ENCODE peak calls at places on chromosomes 6 and 20, in four cellular contexts. B is Panc1, N is right lobe of liver, H is epithelial cell of esophagus. E is an unnamed sample.

GRCh38 chr6:80480478-80481157 is 374.1 kb downstream of the BCKDHB start:
- DNase-seq in N (no peak), H (no peak), B (no peak), E (no peak)

GRCh38 chr6:28768187-28768913 is 155.4 kb downstream of the TRIM27 start:
- DNase-seq in H (no peak), B (no peak), N (no peak), E (no peak)

GRCh38 chr6:5260111-5260620 is 584 bp downstream of the LYRM4 start:
- DNase-seq in B (peak), H (peak), N (peak), E (peak)

GRCh38 chr20:37524859-37525708 is 2.6 kb downstream of the BLCAP start:
- DNase-seq in H (peak), B (no peak), N (no peak), E (no peak)

GRCh38 chr6:52503853-52504777 is 72.7 kb downstream of the TRAM2 start:
- DNase-seq in H (peak), B (peak), N (peak), E (peak)

GRCh38 chr20:63686492-63687321 is 9.7 kb upstream of the TNFRSF6B start:
- DNase-seq in N (peak), B (no peak), H (peak), E (peak)

GRCh38 chr6:100622907-100623692 is 158.4 kb upstream of the SIM1 start:
- DNase-seq in H (peak), B (no peak), N (no peak), E (peak)

GRCh38 chr20:21184810-21185209 is 58.9 kb downstream of the KIZ start:
- DNase-seq in N (no peak), B (no peak), H (peak), E (peak)

GRCh38 chr6:105810105-105810921 is 275.8 kb upstream of the PRDM1 start:
- DNase-seq in N (no peak), H (peak), B (no peak), E (peak)

GRCh38 chr6:138502546-138502945 is 3.3 kb upstream of the NHSL1 start:
- DNase-seq in B (no peak), N (no peak), H (no peak), E (no peak)

GRCh38 chr20:64222273-64222672 is 33.3 kb upstream of the PCMTD2 start:
- DNase-seq in B (no peak), H (peak), N (peak), E (peak)

GRCh38 chr6:20936949-20937348 is 402.7 kb downstream of the CDKAL1 start:
- DNase-seq in H (no peak), N (no peak), B (no peak), E (no peak)

GRCh38 chr6:160431231-160431630 is 83.1 kb downstream of the SLC22A3 start:
- DNase-seq in H (peak), N (no peak), B (no peak), E (peak)

GRCh38 chr6:44082872-44083321 is 44.4 kb downstream of the MRPL14 start:
- DNase-seq in H (no peak), B (no peak), N (no peak), E (no peak)

GRCh38 chr6:102085257-102085656 is 691.7 kb downstream of the GRIK2 start:
- DNase-seq in H (no peak), B (no peak), N (no peak), E (no peak)

GRCh38 chr6:144284474-144284752 is 722 bp upstream of the UTRN start:
- DNase-seq in N (no peak), B (no peak), H (no peak), E (no peak)

GRCh38 chr6:128725271-128726233 is 157.4 kb upstream of the LAMA2 start:
- DNase-seq in B (peak), N (no peak), H (peak), E (peak)

GRCh38 chr6:753486-753885 is 60.5 kb upstream of the EXOC2 start:
- DNase-seq in B (no peak), H (no peak), N (no peak), E (peak)

GRCh38 chr6:93222071-93222851 is 197.1 kb downstream of the EPHA7 start:
- DNase-seq in N (no peak), B (no peak), H (no peak), E (no peak)

GRCh38 chr20:61594198-61594597 is 342.1 kb downstream of the CDH4 start:
- DNase-seq in H (no peak), B (no peak), N (peak), E (no peak)

GRCh38 chr6:30325873-30326445 is 768 bp upstream of the TRIM39 start:
- DNase-seq in N (no peak), B (peak), H (peak), E (peak)

GRCh38 chr6:42745083-42745637 is 743 bp downstream of the TBCC start:
- DNase-seq in H (peak), B (no peak), N (peak), E (peak)

GRCh38 chr6:47034919-47035318 is 7.2 kb downstream of the ADGRF1 start:
- DNase-seq in H (peak), B (no peak), N (no peak), E (peak)

GRCh38 chr6:2376429-2377355 is 131.3 kb upstream of the GMDS start:
- DNase-seq in H (no peak), B (no peak), N (no peak), E (no peak)

GRCh38 chr6:6590530-6590929 is 2.0 kb downstream of the LY86 start:
- DNase-seq in N (no peak), B (no peak), H (no peak), E (no peak)

GRCh38 chr6:41636803-41637178 is 1.5 kb upstream of the MDFI start:
- DNase-seq in H (peak), N (peak), B (no peak), E (no peak)

GRCh38 chr20:41738584-41739193 is 120.5 kb upstream of the CHD6 start:
- DNase-seq in N (peak), B (peak), H (peak), E (peak)

GRCh38 chr20:32891491-32891890 is 32.8 kb downstream of the EFCAB8 start:
- DNase-seq in H (no peak), N (no peak), B (no peak), E (no peak)

GRCh38 chr6:22099923-22100322 is 196.9 kb downstream of the PRL start:
- DNase-seq in B (no peak), N (no peak), H (no peak), E (no peak)

GRCh38 chr6:150720774-150721233 is 121.1 kb downstream of the PLEKHG1 start:
- DNase-seq in B (no peak), H (peak), N (no peak), E (peak)

GRCh38 chr6:116616757-116617093 is 446 bp downstream of the RSPH4A start:
- DNase-seq in B (no peak), H (no peak), N (no peak), E (no peak)

DNA sequence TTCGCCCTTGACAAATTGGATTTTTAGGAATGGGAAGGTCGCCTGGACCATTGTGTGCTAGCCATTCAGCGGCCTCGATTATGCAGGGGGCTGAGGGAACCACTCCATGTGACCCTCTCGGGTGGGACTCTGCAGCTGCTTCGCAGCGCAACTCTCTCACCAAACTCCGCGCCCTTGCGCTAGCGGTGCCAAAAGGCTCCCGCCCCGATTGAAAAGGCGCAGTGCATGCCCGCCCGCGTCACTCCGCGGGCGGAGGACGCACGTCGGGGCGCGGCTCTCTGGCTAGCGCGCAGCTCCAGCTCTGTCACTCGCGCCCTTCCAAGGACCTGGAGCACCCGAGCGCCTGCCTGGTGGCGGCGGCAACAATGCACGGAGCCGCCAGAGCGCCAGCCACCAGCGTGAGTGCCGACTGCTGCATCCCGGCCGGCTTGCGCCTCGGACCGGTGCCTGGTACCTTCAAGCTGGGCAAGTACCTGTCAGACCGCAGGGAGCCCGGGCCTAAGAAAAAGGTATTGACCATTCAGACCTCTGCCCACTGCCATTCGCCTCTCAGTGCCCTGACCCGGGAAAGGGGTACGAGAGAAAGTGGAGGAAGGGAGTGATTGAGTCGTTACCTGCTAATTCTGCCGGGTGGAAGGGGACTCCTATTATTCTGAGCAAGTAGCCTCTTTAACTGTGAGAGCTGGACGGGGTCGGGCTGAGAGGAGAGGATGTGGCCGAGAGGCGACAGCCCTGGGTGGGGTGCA is at the start of gene PRDM13:
- DNase-seq in N (no peak), H (no peak), B (no peak), E (no peak)
- H3K4me3 ChIP-seq in N (no peak), H (no peak), B (no peak), E (no peak)

DNA sequence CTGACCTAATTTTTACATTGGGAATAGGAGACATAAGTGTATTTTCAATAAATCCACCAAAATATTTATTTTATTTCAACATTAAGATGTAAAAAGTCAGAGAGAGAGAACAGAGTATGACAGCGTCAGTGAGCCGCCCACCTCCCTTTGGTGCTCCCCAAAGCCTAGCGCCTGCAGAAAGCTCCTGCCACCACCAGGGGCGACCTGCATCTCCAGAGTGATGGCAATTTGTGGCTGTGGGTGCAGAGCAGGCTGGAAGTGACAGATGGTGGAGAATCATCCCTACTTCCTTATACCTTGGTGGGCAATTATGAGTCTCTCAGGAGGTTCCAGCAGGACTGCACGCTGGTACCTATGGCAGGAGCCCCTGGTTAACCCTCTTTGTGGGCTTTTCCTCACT is 87.3 kb downstream of the PTPRT start:
- DNase-seq in B (no peak), N (no peak), H (no peak), E (no peak)
- TF ChIP-seq CTCF in B (peak), N (no peak), H (no peak), E (no peak)

GRCh38 chr6:157575436-157576145 is 194.6 kb downstream of the ZDHHC14 start:
- DNase-seq in N (no peak), H (no peak), B (no peak), E (no peak)

GRCh38 chr6:157584036-157584435 is 203.0 kb downstream of the ZDHHC14 start:
- DNase-seq in B (no peak), N (no peak), H (no peak), E (no peak)

GRCh38 chr6:157574851-157575424 is 193.9 kb downstream of the ZDHHC14 start:
- DNase-seq in B (no peak), N (no peak), H (no peak), E (no peak)

GRCh38 chr6:157576621-157577390 is 195.8 kb downstream of the ZDHHC14 start:
- DNase-seq in B (no peak), H (no peak), N (no peak), E (no peak)

GRCh38 chr6:157579467-157580031 is 198.6 kb downstream of the ZDHHC14 start:
- DNase-seq in H (no peak), N (no peak), B (peak), E (no peak)
- H3K4me3 ChIP-seq in H (no peak), N (no peak), B (no peak), E (no peak)

GRCh38 chr20:35327074-35327976 is 35.1 kb upstream of the FAM83C start:
- DNase-seq in N (no peak), B (no peak), H (no peak), E (peak)

GRCh38 chr20:35329435-35330139 is 37.4 kb upstream of the FAM83C start:
- DNase-seq in H (peak), N (no peak), B (no peak), E (no peak)

GRCh38 chr20:35326732-35327073 is 34.5 kb upstream of the FAM83C start:
- DNase-seq in N (no peak), H (no peak), B (no peak), E (no peak)

GRCh38 chr20:35328095-35328685 is 36.0 kb upstream of the FAM83C start:
- DNase-seq in N (no peak), B (no peak), H (no peak), E (no peak)

DNA sequence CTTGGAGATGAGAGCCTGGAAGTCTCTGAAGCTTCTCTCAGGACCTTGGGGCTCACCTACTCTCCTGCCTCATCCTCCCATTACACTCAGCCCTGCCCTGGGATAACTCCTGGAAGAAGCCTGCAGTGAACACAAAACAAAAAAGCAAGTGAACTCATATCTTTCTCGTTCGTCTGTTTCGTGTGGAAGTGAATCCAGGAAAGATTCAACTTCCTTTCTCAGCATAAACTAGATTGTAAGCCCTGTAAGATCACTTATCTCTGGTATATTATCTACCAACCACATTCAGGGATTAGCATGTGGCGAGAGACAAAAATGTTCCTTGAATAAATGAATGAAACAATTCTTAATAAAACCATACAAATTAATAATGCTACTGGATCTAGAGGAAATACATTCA is 36.5 kb upstream of the FAM83C start:
- DNase-seq in H (no peak), N (no peak), B (no peak), E (no peak)
- TF ChIP-seq CTCF in H (no peak), N (no peak), B (no peak), E (no peak)

DNA sequence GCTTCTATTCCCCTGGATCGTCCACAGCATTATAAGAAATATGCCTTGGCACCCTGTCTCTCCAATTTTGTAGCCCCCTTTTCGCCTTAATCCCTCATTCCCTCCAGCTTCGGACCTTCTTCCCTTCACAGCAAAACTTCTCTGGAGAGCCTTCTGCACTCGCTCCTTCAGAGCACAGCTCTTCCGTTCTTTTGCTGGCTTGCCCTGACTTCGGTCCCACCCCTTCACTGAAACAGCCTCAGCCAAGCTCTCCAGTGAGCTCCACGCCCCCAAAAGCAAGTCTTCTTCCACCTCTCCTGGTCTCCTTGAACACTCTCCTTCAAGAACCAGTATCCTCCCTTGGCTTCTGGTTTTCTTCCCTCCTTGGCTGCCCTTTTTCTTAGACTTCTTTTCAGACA is 134.7 kb upstream of the RNF24 start:
- DNase-seq in B (no peak), H (peak), N (no peak), E (peak)
- H3K4me3 ChIP-seq in B (peak), H (peak), N (peak), E (peak)

DNA sequence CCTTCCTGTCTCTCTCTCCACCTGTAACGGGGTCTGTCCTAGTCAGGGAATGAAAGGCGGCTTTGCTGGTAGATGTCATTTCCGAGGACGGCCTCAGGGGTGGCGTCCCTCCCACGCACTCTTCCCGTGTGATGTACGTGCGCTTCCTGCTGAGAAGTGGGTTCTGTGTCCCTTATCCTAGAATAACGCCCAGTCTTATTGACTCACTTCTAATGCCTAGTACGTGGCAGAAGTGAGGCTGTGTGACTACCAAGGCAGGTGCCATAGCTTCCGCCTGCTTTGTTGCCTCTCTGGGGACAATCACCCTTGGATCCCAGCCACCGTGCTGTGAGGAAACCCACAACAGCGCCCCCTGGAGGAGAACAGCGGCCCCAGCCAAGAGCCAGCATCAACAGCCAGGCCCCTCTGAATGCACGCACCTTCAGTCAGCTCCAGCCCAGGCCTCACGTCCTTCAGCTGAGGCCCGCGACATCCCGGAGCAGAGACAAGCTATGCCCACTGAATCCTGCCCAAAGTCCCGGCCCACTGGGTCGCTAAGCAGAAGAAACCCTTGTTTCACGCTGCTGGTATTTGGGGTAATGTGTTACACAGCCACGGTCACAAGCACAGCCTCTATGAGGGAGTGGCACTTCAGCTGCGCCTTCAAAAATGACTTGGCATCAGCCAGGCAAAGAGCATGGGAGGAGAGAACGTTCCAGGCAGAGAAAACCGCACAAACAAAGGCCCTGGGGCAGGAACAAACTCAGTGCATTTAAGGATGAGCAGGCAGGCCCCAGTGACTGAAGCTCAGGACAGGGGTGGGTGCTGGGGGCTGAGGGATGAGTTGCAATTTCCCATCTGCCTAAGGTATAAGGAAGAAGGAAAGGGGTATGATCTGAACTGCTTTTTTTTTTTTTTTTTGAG is 224.2 kb downstream of the NFATC2 start:
- DNase-seq in B (no peak), N (no peak), H (no peak), E (peak)
- TF ChIP-seq CTCF in B (peak), N (peak), H (peak), E (peak)

GRCh38 chr20:62644044-62644795 is 1.9 kb downstream of the SLCO4A1 start:
- DNase-seq in B (no peak), N (no peak), H (peak), E (no peak)

GRCh38 chr20:62640870-62641748 is 1.2 kb upstream of the SLCO4A1 start:
- DNase-seq in B (no peak), N (no peak), H (no peak), E (no peak)

GRCh38 chr20:62643521-62644043 is 1.3 kb downstream of the SLCO4A1 start:
- DNase-seq in B (no peak), H (no peak), N (no peak), E (no peak)

GRCh38 chr20:62642666-62643520 is 590 bp downstream of the SLCO4A1 start:
- DNase-seq in N (no peak), B (no peak), H (peak), E (peak)

DNA sequence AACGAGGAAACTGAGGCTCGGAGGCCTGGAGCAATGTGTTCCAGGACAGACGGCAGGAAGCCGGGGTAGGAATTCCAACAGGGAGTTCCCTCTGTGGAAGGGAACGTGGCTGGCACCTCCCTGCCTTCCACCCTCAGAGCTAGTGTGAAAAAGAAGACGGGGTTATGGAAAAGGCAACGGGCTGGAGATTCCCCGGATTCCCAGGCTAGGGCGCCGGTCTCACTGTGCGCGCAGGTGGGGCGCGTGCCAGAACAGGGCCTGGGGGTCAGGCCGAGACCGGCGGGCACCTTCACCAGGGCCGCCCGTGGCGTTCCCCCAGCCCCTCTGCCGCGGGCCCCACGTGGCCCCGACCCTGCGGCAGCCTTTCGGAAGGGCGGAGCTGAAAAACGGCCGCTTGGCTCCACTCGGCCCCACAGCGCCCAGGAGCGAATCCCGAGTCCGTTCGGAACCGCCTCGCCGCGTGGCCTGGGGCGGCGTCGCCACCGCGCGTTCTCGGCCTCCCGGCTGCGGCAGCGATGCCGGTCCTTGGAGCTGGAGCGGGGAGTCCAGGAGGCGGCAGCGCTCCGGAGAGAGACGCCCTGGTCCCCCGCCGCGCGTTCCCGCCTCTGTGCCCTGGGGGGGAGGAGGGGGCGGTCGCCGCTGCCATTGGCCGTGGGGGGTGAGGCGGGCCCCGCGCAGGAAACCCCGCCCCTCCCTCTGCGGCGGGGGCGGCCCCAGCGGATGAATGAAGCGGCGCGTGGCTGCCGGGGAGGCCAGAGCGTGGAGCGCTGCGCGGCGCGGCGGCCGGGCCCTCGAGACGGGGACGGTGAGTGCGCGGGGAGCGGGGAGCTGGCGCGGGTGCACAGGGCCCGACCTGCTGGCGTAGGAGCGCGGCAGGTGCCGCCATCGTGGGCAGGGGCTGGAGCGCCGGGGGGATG is at the start of gene SLCO4A1:
- DNase-seq in N (peak), B (no peak), H (peak), E (peak)
- H3K4me3 ChIP-seq in N (peak), B (peak), H (peak), E (peak)

E was measured in choroid plexus epithelial cell.